ENCODE peak calls at places on chromosome X, in seven cellular contexts. One of them, this sample, is unnamed.

GRCh38 chrX:129188223-129188622 is 335.1 kb downstream of the SMARCA1 start:
- DNase-seq in foreskin keratinocyte: no peak
- DNase-seq in GM18507: no peak
- DNase-seq in stimulated activated CD4-positive, alpha-beta T cell treated with anti-CD3 and anti-CD28 coated beads, Interleukin-12 subunit alpha, Interleukin-12 subunit beta, amount 100 ng/mL, for 24 hours: no peak
- DNase-seq in erythroblast: no peak
- DNase-seq in AG04450: no peak
- DNase-seq in NCI-H82: no peak
- DNase-seq in this sample: no peak

GRCh38 chrX:136168929-136169735 is 21.8 kb downstream of the FHL1 start:
- DNase-seq in GM18507: no peak
- DNase-seq in stimulated activated CD4-positive, alpha-beta T cell treated with anti-CD3 and anti-CD28 coated beads, Interleukin-12 subunit alpha, Interleukin-12 subunit beta, amount 100 ng/mL, for 24 hours: no peak
- DNase-seq in erythroblast: no peak
- DNase-seq in NCI-H82: peak
- DNase-seq in foreskin keratinocyte: peak
- DNase-seq in AG04450: peak
- DNase-seq in this sample: no peak

GRCh38 chrX:129641941-129642340 is 12.8 kb downstream of the APLN start:
- DNase-seq in foreskin keratinocyte: no peak
- DNase-seq in NCI-H82: no peak
- DNase-seq in AG04450: no peak
- DNase-seq in erythroblast: no peak
- DNase-seq in stimulated activated CD4-positive, alpha-beta T cell treated with anti-CD3 and anti-CD28 coated beads, Interleukin-12 subunit alpha, Interleukin-12 subunit beta, amount 100 ng/mL, for 24 hours: no peak
- DNase-seq in GM18507: no peak
- DNase-seq in this sample: no peak

GRCh38 chrX:104284407-104285000 is 29.8 kb upstream of the ESX1 start:
- DNase-seq in AG04450: no peak
- DNase-seq in NCI-H82: no peak
- DNase-seq in GM18507: no peak
- DNase-seq in stimulated activated CD4-positive, alpha-beta T cell treated with anti-CD3 and anti-CD28 coated beads, Interleukin-12 subunit alpha, Interleukin-12 subunit beta, amount 100 ng/mL, for 24 hours: no peak
- DNase-seq in erythroblast: no peak
- DNase-seq in foreskin keratinocyte: no peak
- DNase-seq in this sample: no peak

GRCh38 chrX:87468941-87469340 is 48.7 kb upstream of the KLHL4 start:
- DNase-seq in GM18507: no peak
- DNase-seq in foreskin keratinocyte: no peak
- DNase-seq in erythroblast: no peak
- DNase-seq in NCI-H82: no peak
- DNase-seq in AG04450: no peak
- DNase-seq in stimulated activated CD4-positive, alpha-beta T cell treated with anti-CD3 and anti-CD28 coated beads, Interleukin-12 subunit alpha, Interleukin-12 subunit beta, amount 100 ng/mL, for 24 hours: no peak
- DNase-seq in this sample: no peak

GRCh38 chrX:154056739-154057367 is 37.2 kb upstream of the IRAK1 start:
- DNase-seq in stimulated activated CD4-positive, alpha-beta T cell treated with anti-CD3 and anti-CD28 coated beads, Interleukin-12 subunit alpha, Interleukin-12 subunit beta, amount 100 ng/mL, for 24 hours: no peak
- DNase-seq in foreskin keratinocyte: no peak
- DNase-seq in erythroblast: no peak
- DNase-seq in AG04450: no peak
- DNase-seq in GM18507: no peak
- DNase-seq in NCI-H82: no peak
- DNase-seq in this sample: peak

GRCh38 chrX:150688911-150689451 is 4.2 kb upstream of the MTMR1 start:
- DNase-seq in foreskin keratinocyte: peak
- DNase-seq in NCI-H82: no peak
- DNase-seq in GM18507: no peak
- DNase-seq in AG04450: peak
- DNase-seq in stimulated activated CD4-positive, alpha-beta T cell treated with anti-CD3 and anti-CD28 coated beads, Interleukin-12 subunit alpha, Interleukin-12 subunit beta, amount 100 ng/mL, for 24 hours: no peak
- DNase-seq in erythroblast: no peak
- DNase-seq in this sample: peak

GRCh38 chrX:46978341-46979291 is 66.4 kb downstream of the JADE3 start:
- DNase-seq in foreskin keratinocyte: peak
- DNase-seq in erythroblast: peak
- DNase-seq in AG04450: peak
- DNase-seq in NCI-H82: peak
- DNase-seq in stimulated activated CD4-positive, alpha-beta T cell treated with anti-CD3 and anti-CD28 coated beads, Interleukin-12 subunit alpha, Interleukin-12 subunit beta, amount 100 ng/mL, for 24 hours: peak
- DNase-seq in GM18507: peak
- DNase-seq in this sample: no peak

GRCh38 chrX:119640621-119641020 is 34.4 kb upstream of the NKRF start:
- DNase-seq in GM18507: no peak
- DNase-seq in AG04450: no peak
- DNase-seq in stimulated activated CD4-positive, alpha-beta T cell treated with anti-CD3 and anti-CD28 coated beads, Interleukin-12 subunit alpha, Interleukin-12 subunit beta, amount 100 ng/mL, for 24 hours: no peak
- DNase-seq in foreskin keratinocyte: no peak
- DNase-seq in erythroblast: no peak
- DNase-seq in NCI-H82: no peak
- DNase-seq in this sample: no peak

GRCh38 chrX:123140904-123141303 is 43.2 kb upstream of the GRIA3 start:
- DNase-seq in stimulated activated CD4-positive, alpha-beta T cell treated with anti-CD3 and anti-CD28 coated beads, Interleukin-12 subunit alpha, Interleukin-12 subunit beta, amount 100 ng/mL, for 24 hours: no peak
- DNase-seq in NCI-H82: no peak
- DNase-seq in AG04450: no peak
- DNase-seq in GM18507: no peak
- DNase-seq in erythroblast: no peak
- DNase-seq in foreskin keratinocyte: no peak
- DNase-seq in this sample: no peak

GRCh38 chrX:148933881-148934280 is 433.5 kb downstream of the AFF2 start:
- DNase-seq in AG04450: no peak
- DNase-seq in GM18507: no peak
- DNase-seq in stimulated activated CD4-positive, alpha-beta T cell treated with anti-CD3 and anti-CD28 coated beads, Interleukin-12 subunit alpha, Interleukin-12 subunit beta, amount 100 ng/mL, for 24 hours: no peak
- DNase-seq in erythroblast: no peak
- DNase-seq in foreskin keratinocyte: peak
- DNase-seq in NCI-H82: no peak
- DNase-seq in this sample: peak

GRCh38 chrX:35292522-35292921 is 349.9 kb downstream of the FAM47B start:
- DNase-seq in AG04450: no peak
- DNase-seq in erythroblast: no peak
- DNase-seq in GM18507: no peak
- DNase-seq in NCI-H82: no peak
- DNase-seq in foreskin keratinocyte: no peak
- DNase-seq in stimulated activated CD4-positive, alpha-beta T cell treated with anti-CD3 and anti-CD28 coated beads, Interleukin-12 subunit alpha, Interleukin-12 subunit beta, amount 100 ng/mL, for 24 hours: no peak
- DNase-seq in this sample: no peak

GRCh38 chrX:11461181-11462001 is 168.2 kb downstream of the AMELX start:
- DNase-seq in NCI-H82: no peak
- DNase-seq in stimulated activated CD4-positive, alpha-beta T cell treated with anti-CD3 and anti-CD28 coated beads, Interleukin-12 subunit alpha, Interleukin-12 subunit beta, amount 100 ng/mL, for 24 hours: no peak
- DNase-seq in GM18507: no peak
- DNase-seq in erythroblast: peak
- DNase-seq in AG04450: no peak
- DNase-seq in foreskin keratinocyte: no peak
- DNase-seq in this sample: no peak

GRCh38 chrX:31993635-31994034 is 921.8 kb upstream of the FTHL17 start:
- DNase-seq in foreskin keratinocyte: no peak
- DNase-seq in stimulated activated CD4-positive, alpha-beta T cell treated with anti-CD3 and anti-CD28 coated beads, Interleukin-12 subunit alpha, Interleukin-12 subunit beta, amount 100 ng/mL, for 24 hours: no peak
- DNase-seq in GM18507: no peak
- DNase-seq in NCI-H82: no peak
- DNase-seq in AG04450: no peak
- DNase-seq in erythroblast: no peak
- DNase-seq in this sample: no peak

GRCh38 chrX:135509885-135510284 is 10.6 kb upstream of the INTS6L start:
- DNase-seq in NCI-H82: no peak
- DNase-seq in AG04450: no peak
- DNase-seq in GM18507: no peak
- DNase-seq in foreskin keratinocyte: no peak
- DNase-seq in erythroblast: no peak
- DNase-seq in stimulated activated CD4-positive, alpha-beta T cell treated with anti-CD3 and anti-CD28 coated beads, Interleukin-12 subunit alpha, Interleukin-12 subunit beta, amount 100 ng/mL, for 24 hours: no peak
- DNase-seq in this sample: no peak

GRCh38 chrX:84248226-84248625 is 60.2 kb upstream of the RPS6KA6 start:
- DNase-seq in GM18507: no peak
- DNase-seq in NCI-H82: no peak
- DNase-seq in erythroblast: no peak
- DNase-seq in foreskin keratinocyte: peak
- DNase-seq in AG04450: peak
- DNase-seq in stimulated activated CD4-positive, alpha-beta T cell treated with anti-CD3 and anti-CD28 coated beads, Interleukin-12 subunit alpha, Interleukin-12 subunit beta, amount 100 ng/mL, for 24 hours: no peak
- DNase-seq in this sample: peak

GRCh38 chrX:154607370-154607769 is 11.7 kb downstream of the CTAG1B start:
- DNase-seq in foreskin keratinocyte: no peak
- DNase-seq in erythroblast: no peak
- DNase-seq in GM18507: no peak
- DNase-seq in NCI-H82: no peak
- DNase-seq in stimulated activated CD4-positive, alpha-beta T cell treated with anti-CD3 and anti-CD28 coated beads, Interleukin-12 subunit alpha, Interleukin-12 subunit beta, amount 100 ng/mL, for 24 hours: no peak
- DNase-seq in AG04450: no peak
- DNase-seq in this sample: no peak

GRCh38 chrX:3550160-3550765 is 163.2 kb downstream of the PRKX start:
- DNase-seq in NCI-H82: no peak
- DNase-seq in foreskin keratinocyte: no peak
- DNase-seq in GM18507: no peak
- DNase-seq in AG04450: no peak
- DNase-seq in stimulated activated CD4-positive, alpha-beta T cell treated with anti-CD3 and anti-CD28 coated beads, Interleukin-12 subunit alpha, Interleukin-12 subunit beta, amount 100 ng/mL, for 24 hours: no peak
- DNase-seq in erythroblast: peak
- DNase-seq in this sample: no peak

GRCh38 chrX:32847921-32848320 is 363.4 kb downstream of the DMD start:
- DNase-seq in GM18507: no peak
- DNase-seq in foreskin keratinocyte: peak
- DNase-seq in stimulated activated CD4-positive, alpha-beta T cell treated with anti-CD3 and anti-CD28 coated beads, Interleukin-12 subunit alpha, Interleukin-12 subunit beta, amount 100 ng/mL, for 24 hours: no peak
- DNase-seq in erythroblast: no peak
- DNase-seq in NCI-H82: no peak
- DNase-seq in AG04450: no peak
- DNase-seq in this sample: peak

GRCh38 chrX:80602017-80602765 is 181.9 kb downstream of the TENT5D start:
- DNase-seq in GM18507: no peak
- DNase-seq in stimulated activated CD4-positive, alpha-beta T cell treated with anti-CD3 and anti-CD28 coated beads, Interleukin-12 subunit alpha, Interleukin-12 subunit beta, amount 100 ng/mL, for 24 hours: no peak
- DNase-seq in AG04450: no peak
- DNase-seq in NCI-H82: no peak
- DNase-seq in erythroblast: peak
- DNase-seq in foreskin keratinocyte: no peak
- DNase-seq in this sample: no peak

GRCh38 chrX:154399527-154400368 is 1.6 kb downstream of the RPL10 start:
- DNase-seq in GM18507: no peak
- DNase-seq in AG04450: no peak
- DNase-seq in stimulated activated CD4-positive, alpha-beta T cell treated with anti-CD3 and anti-CD28 coated beads, Interleukin-12 subunit alpha, Interleukin-12 subunit beta, amount 100 ng/mL, for 24 hours: no peak
- DNase-seq in erythroblast: no peak
- DNase-seq in NCI-H82: no peak
- DNase-seq in foreskin keratinocyte: no peak
- DNase-seq in this sample: no peak

GRCh38 chrX:129717902-129718301 is 20.9 kb upstream of the XPNPEP2 start:
- DNase-seq in foreskin keratinocyte: peak
- DNase-seq in erythroblast: no peak
- DNase-seq in AG04450: no peak
- DNase-seq in GM18507: no peak
- DNase-seq in stimulated activated CD4-positive, alpha-beta T cell treated with anti-CD3 and anti-CD28 coated beads, Interleukin-12 subunit alpha, Interleukin-12 subunit beta, amount 100 ng/mL, for 24 hours: no peak
- DNase-seq in NCI-H82: no peak
- DNase-seq in this sample: peak

GRCh38 chrX:41512394-41512793 is 65.3 kb downstream of the NYX start:
- DNase-seq in foreskin keratinocyte: no peak
- DNase-seq in NCI-H82: no peak
- DNase-seq in stimulated activated CD4-positive, alpha-beta T cell treated with anti-CD3 and anti-CD28 coated beads, Interleukin-12 subunit alpha, Interleukin-12 subunit beta, amount 100 ng/mL, for 24 hours: no peak
- DNase-seq in GM18507: peak
- DNase-seq in erythroblast: no peak
- DNase-seq in AG04450: no peak
- DNase-seq in this sample: no peak

GRCh38 chrX:13048265-13048664 is 3.8 kb upstream of the FAM9C start:
- DNase-seq in GM18507: no peak
- DNase-seq in AG04450: no peak
- DNase-seq in foreskin keratinocyte: peak
- DNase-seq in erythroblast: no peak
- DNase-seq in NCI-H82: peak
- DNase-seq in stimulated activated CD4-positive, alpha-beta T cell treated with anti-CD3 and anti-CD28 coated beads, Interleukin-12 subunit alpha, Interleukin-12 subunit beta, amount 100 ng/mL, for 24 hours: no peak
- DNase-seq in this sample: no peak

GRCh38 chrX:82218361-82218760 is 1016.5 kb downstream of the SH3BGRL start:
- DNase-seq in GM18507: no peak
- DNase-seq in erythroblast: peak
- DNase-seq in foreskin keratinocyte: no peak
- DNase-seq in NCI-H82: peak
- DNase-seq in AG04450: no peak
- DNase-seq in stimulated activated CD4-positive, alpha-beta T cell treated with anti-CD3 and anti-CD28 coated beads, Interleukin-12 subunit alpha, Interleukin-12 subunit beta, amount 100 ng/mL, for 24 hours: no peak
- DNase-seq in this sample: no peak

GRCh38 chrX:130669233-130669632 is 233.8 kb downstream of the ENOX2 start:
- DNase-seq in stimulated activated CD4-positive, alpha-beta T cell treated with anti-CD3 and anti-CD28 coated beads, Interleukin-12 subunit alpha, Interleukin-12 subunit beta, amount 100 ng/mL, for 24 hours: no peak
- DNase-seq in AG04450: no peak
- DNase-seq in foreskin keratinocyte: peak
- DNase-seq in NCI-H82: no peak
- DNase-seq in GM18507: no peak
- DNase-seq in erythroblast: no peak
- DNase-seq in this sample: no peak

This sample was measured in epithelial cell of prostate.